ENCODE peak calls at places on chromosomes 6 and 20, in four cellular contexts. R is SJSA1; O is KBM-7; C is effector CD4-positive, alpha-beta T cell. K is an unnamed sample.

GRCh38 chr6:70680396-70680795 is 12.7 kb downstream of the SMAP1 start:
- DNase-seq in R (no peak), C (no peak), O (no peak), K (no peak)

GRCh38 chr6:82072113-82072512 is 175.4 kb downstream of the IBTK start:
- DNase-seq in O (peak), C (no peak), R (no peak), K (no peak)

GRCh38 chr6:130696806-130697205 is 130.4 kb upstream of the SMLR1 start:
- DNase-seq in R (no peak), O (no peak), C (no peak), K (no peak)

GRCh38 chr20:53805895-53806384 is 212.3 kb upstream of the ZNF217 start:
- DNase-seq in R (peak), O (no peak), C (no peak), K (peak)

GRCh38 chr6:137286368-137286767 is 67.2 kb upstream of the IFNGR1 start:
- DNase-seq in C (no peak), O (no peak), R (no peak), K (no peak)

GRCh38 chr20:57118107-57118769 is 148.2 kb downstream of the BMP7 start:
- DNase-seq in O (no peak), C (no peak), R (no peak), K (no peak)

GRCh38 chr20:46012926-46013825 is 4.5 kb downstream of the MMP9 start:
- DNase-seq in R (no peak), O (no peak), C (no peak), K (no peak)

GRCh38 chr6:72554761-72555221 is 67.1 kb upstream of the KCNQ5 start:
- DNase-seq in R (no peak), O (no peak), C (no peak), K (peak)

GRCh38 chr6:142413111-142413510 is 111.3 kb downstream of the ADGRG6 start:
- DNase-seq in R (peak), C (no peak), O (no peak), K (peak)

GRCh38 chr6:149884215-149884614 is 13.7 kb downstream of the RAET1E start:
- DNase-seq in R (no peak), C (no peak), O (no peak), K (peak)

GRCh38 chr6:62323818-62324217 is 37.8 kb upstream of the KHDRBS2 start:
- DNase-seq in C (no peak), R (no peak), O (no peak), K (no peak)

GRCh38 chr6:25053875-25054371 is 118.2 kb upstream of the RIPOR2 start:
- DNase-seq in R (no peak), C (no peak), O (peak), K (peak)

GRCh38 chr6:71510057-71510713 is 221.6 kb downstream of the OGFRL1 start:
- DNase-seq in C (no peak), R (peak), O (peak), K (peak)

GRCh38 chr20:58349586-58349985 is 39.4 kb upstream of the VAPB start:
- DNase-seq in C (no peak), R (no peak), O (no peak), K (peak)

GRCh38 chr20:22563062-22563965 is 21.1 kb downstream of the FOXA2 start:
- DNase-seq in C (no peak), R (no peak), O (no peak), K (no peak)

GRCh38 chr20:56453347-56453746 is 15.1 kb upstream of the RTF2 start:
- DNase-seq in O (peak), R (no peak), C (no peak), K (no peak)

GRCh38 chr6:140370949-140371348 is 996.5 kb upstream of the CITED2 start:
- DNase-seq in R (no peak), O (no peak), C (no peak), K (no peak)

GRCh38 chr6:71665931-71666330 is 220.4 kb upstream of the RIMS1 start:
- DNase-seq in C (no peak), R (no peak), O (no peak), K (no peak)

GRCh38 chr6:25227854-25228253 is 51.3 kb upstream of the CARMIL1 start:
- DNase-seq in O (no peak), R (no peak), C (no peak), K (peak)

GRCh38 chr6:29563435-29563834 is 3.9 kb upstream of the UBD start:
- DNase-seq in O (peak), C (no peak), R (no peak), K (no peak)

GRCh38 chr20:26209171-26209941 is 512.7 kb upstream of the ZNF337 start:
- DNase-seq in R (peak), O (no peak), C (no peak), K (peak)

GRCh38 chr6:121879149-121879548 is 443.7 kb downstream of the GJA1 start:
- DNase-seq in C (no peak), R (no peak), O (no peak), K (no peak)

GRCh38 chr20:664576-664975 is 11.0 kb downstream of the SCRT2 start:
- DNase-seq in C (no peak), R (no peak), O (no peak), K (no peak)

GRCh38 chr20:48734104-48734749 is 93.6 kb downstream of the PREX1 start:
- DNase-seq in R (no peak), O (no peak), C (no peak), K (no peak)

GRCh38 chr20:4507288-4507719 is 214.4 kb upstream of the PRND start:
- DNase-seq in C (no peak), R (peak), O (no peak), K (peak)

K was measured in amniotic epithelial cell.